ENCODE peak calls at places on chromosomes 12 and 14, in ten cellular contexts. U is CD8-positive, alpha-beta memory T cell; D is K562; S is GM23338; P is ovary; Q is CD8-positive, alpha-beta T cell; X is Peyer's patch; K is RWPE2; H is hepatocyte; W is small intestine. F is an unnamed sample.

GRCh38 chr12:44618960-44619359 is 257.2 kb downstream of the NELL2 start:
- DNase-seq in H (no peak), K (no peak), W (no peak), D (no peak), U (no peak), P (no peak), X (no peak), Q (no peak), S (no peak), F (no peak)

GRCh38 chr12:15443611-15444010 is 121.3 kb downstream of the PTPRO start:
- DNase-seq in P (no peak), Q (no peak), S (no peak), D (no peak), K (no peak), W (no peak), U (no peak), X (no peak), H (no peak), F (no peak)

GRCh38 chr12:71354871-71355270 is 84.7 kb upstream of the LGR5 start:
- DNase-seq in Q (no peak), W (no peak), K (no peak), U (no peak), H (no peak), D (no peak), X (no peak), P (no peak), S (peak; percentile 8), F (no peak)

GRCh38 chr14:35789651-35790050 is 19.4 kb downstream of the RALGAPA1 start:
- DNase-seq in W (no peak), K (no peak), P (no peak), Q (no peak), H (no peak), D (no peak), X (no peak), U (no peak), S (no peak), F (no peak)

GRCh38 chr12:68189766-68190700 is 30.5 kb upstream of the IFNG start:
- DNase-seq in S (no peak), X (no peak), Q (no peak), H (no peak), K (no peak), U (peak; percentile 39), P (no peak), D (no peak), W (peak; percentile 18), F (no peak)

GRCh38 chr12:125346361-125346760 is 281.1 kb downstream of the AACS start:
- DNase-seq in W (no peak), H (no peak), S (peak; percentile 73), D (no peak), Q (no peak), X (no peak), K (no peak), U (no peak), P (no peak), F (no peak)

GRCh38 chr12:11639463-11639862 is 10.0 kb upstream of the ETV6 start:
- DNase-seq in D (no peak), H (no peak), K (no peak), Q (no peak), P (no peak), W (no peak), S (no peak), U (no peak), X (no peak), F (no peak)

GRCh38 chr12:24280085-24280842 is 330.8 kb upstream of the SOX5 start:
- DNase-seq in X (no peak), U (no peak), Q (no peak), P (no peak), H (no peak), D (no peak), S (no peak), W (no peak), K (no peak), F (no peak)

GRCh38 chr12:43776498-43776897 is 17.7 kb downstream of the IRAK4 start:
- DNase-seq in Q (no peak), D (peak; percentile 39), K (no peak), H (peak; percentile 46), U (peak; percentile 25), P (no peak), W (peak; percentile 16), S (peak; percentile 71), X (no peak), F (no peak)

GRCh38 chr14:100078216-100078780 is 13.1 kb downstream of the EVL start:
- DNase-seq in P (no peak), K (no peak), W (no peak), U (no peak), H (no peak), D (no peak), X (no peak), S (no peak), Q (no peak), F (peak; percentile 15)
- H3K4me1 ChIP-seq in P (no peaks in the 10 kb centered on the region), K (peaks cover 11% of the 10 kb centered on the region), W (no peaks in the 10 kb centered on the region), U (peaks cover 96% of the 10 kb centered on the region), H (peaks cover 17% of the 10 kb centered on the region), D (peaks cover 31% of the 10 kb centered on the region), X (peaks cover 16% of the 10 kb centered on the region), S (peaks cover 4% of the 10 kb centered on the region), Q (peaks cover 95% of the 10 kb centered on the region), F (no peaks in the 10 kb centered on the region)

GRCh38 chr12:130947028-130947427 is 6.7 kb upstream of the ADGRD1 start:
- DNase-seq in U (no peak), X (no peak), Q (no peak), S (no peak), K (no peak), D (no peak), P (no peak), W (no peak), H (no peak), F (no peak)

GRCh38 chr12:130948751-130949150 is 5.0 kb upstream of the ADGRD1 start:
- DNase-seq in H (no peak), W (no peak), U (no peak), Q (no peak), D (no peak), P (no peak), S (no peak), K (no peak), X (no peak), F (no peak)

GRCh38 chr12:130949806-130950205 is 3.9 kb upstream of the ADGRD1 start:
- DNase-seq in K (no peak), P (no peak), W (no peak), H (no peak), X (no peak), D (no peak), S (no peak), Q (no peak), U (no peak), F (no peak)

GRCh38 chr12:130945793-130946492 is 7.8 kb upstream of the ADGRD1 start:
- DNase-seq in Q (no peak), H (no peak), U (no peak), P (peak; percentile 44), S (no peak), X (no peak), D (no peak), W (no peak), K (no peak), F (no peak)

DNA sequence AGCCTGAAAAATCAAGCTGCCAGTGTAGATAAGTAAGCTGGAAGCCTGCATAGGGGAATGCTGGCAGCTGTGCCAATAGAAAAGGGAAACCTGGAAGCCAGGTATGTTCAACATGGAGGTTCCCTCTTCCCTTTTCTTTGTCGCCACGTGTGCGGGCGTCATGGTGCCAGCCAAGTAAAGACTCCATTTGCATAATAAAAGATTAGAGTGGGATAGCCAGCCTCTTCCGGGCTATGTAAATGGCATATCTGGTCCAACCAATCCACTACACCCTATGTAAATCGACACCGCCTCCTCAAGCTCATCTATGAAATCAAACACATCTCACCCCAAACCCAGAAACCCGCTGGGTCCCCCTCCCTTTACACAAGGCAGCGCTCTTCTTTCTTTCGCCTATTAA is 5.6 kb upstream of the ADGRD1 start:
- DNase-seq in P (no peak), X (no peak), W (no peak), Q (no peak), D (peak; percentile 54), K (no peak), H (no peak), S (peak; percentile 94), U (no peak), F (no peak)
- H3K4me1 ChIP-seq in P (peaks cover 11% of the 10 kb centered on the region), X (no peaks in the 10 kb centered on the region), W (no peaks in the 10 kb centered on the region), Q (no peaks in the 10 kb centered on the region), D (peaks cover 15% of the 10 kb centered on the region), K (no peaks in the 10 kb centered on the region), H (peaks cover 18% of the 10 kb centered on the region), S (peaks cover 14% of the 10 kb centered on the region), U (no peaks in the 10 kb centered on the region), F (no peaks in the 10 kb centered on the region)

DNA sequence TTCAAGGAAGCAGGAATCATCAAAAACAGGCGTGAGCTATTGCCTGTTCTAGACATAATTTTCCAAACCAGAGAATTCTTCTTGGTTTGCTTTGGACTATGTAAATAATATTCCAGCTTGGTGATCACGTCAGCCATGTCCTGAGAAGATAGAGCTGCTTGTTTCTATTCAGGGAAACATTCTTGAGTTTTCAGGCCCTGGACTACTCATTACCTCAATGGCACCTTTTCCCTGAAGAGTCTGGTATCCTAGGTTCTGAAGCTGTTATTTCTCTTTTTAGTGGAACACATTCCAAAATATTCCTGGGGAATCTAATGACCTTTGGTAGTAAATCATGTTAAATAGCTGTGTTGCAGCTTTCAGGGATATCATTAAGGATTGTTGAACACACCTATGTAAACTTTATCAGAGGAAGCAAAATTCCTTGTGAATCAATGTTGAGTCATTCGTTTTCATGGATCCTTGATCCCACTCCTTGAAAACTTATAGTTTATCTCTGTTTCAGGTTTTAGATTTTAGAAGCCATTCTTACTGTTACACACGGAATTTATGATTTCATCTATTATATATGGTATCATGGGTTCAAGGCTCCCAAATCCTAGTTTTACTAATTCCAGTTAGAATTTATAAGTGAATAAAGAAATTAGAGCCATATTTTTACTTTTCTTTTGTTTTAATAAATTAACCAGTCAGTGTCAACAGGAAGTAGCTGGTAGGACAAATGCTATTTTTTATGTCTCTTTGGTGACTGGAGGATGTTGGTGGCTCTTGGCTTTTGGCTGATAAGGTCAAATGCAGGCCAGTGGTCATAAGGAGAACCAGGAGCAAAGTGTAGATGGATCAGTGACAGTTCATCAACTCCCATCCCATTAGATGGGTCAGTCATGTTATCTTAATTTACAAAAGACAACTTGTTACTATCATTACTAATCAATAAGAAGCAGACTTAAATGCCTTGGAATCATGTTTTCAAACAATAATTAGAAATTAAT is 380.1 kb downstream of the ZFP36L1 start:
- DNase-seq in W (peak; percentile 60), H (no peak), P (no peak), K (no peak), D (peak; percentile 38), S (no peak), U (no peak), Q (no peak), X (no peak), F (no peak)
- H3K4me1 ChIP-seq in W (no peaks in the 10 kb centered on the region), H (peaks cover 21% of the 10 kb centered on the region), P (peaks cover 24% of the 10 kb centered on the region), K (peaks cover 29% of the 10 kb centered on the region), D (no peaks in the 10 kb centered on the region), S (no peaks in the 10 kb centered on the region), U (peaks cover 9% of the 10 kb centered on the region), Q (peaks cover 13% of the 10 kb centered on the region), X (no peaks in the 10 kb centered on the region), F (no peaks in the 10 kb centered on the region)

DNA sequence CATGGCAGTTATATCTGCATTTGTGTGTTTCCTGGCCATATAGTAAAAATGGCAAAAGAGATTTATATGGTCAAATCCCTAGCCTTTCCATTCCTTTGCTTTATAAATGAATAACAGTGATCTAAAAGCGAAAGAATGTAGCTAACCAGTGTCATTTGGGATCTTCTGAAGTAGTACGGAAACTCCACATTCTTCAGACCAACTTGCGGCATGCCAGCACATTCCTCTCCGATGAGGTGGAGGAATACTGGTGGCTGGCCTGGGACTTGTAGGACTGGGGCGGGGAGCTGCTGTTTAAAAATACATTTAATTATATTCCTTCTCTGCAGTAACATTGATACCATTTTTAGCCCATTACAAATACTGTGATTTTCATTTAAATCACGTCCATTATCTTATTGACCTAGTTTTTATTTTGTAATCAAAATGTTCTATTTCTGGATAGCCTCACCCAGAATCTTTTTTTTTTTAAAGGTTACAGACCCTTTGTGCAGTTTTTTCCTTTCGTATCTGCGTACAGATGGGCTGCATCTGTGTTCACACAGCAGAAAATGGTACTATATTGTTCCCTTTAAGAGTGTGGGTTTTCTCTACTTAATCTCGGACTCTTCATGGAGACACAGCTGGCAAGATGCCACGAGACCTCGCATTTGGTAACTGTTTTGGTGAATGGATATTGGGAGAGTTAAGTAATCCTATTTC is 85.4 kb downstream of the SAMD4A start:
- DNase-seq in K (peak; percentile 95), D (no peak), H (peak; percentile 90), Q (no peak), W (no peak), P (peak; percentile 86), X (peak; percentile 34), S (peak; percentile 97), U (no peak), F (peak; percentile 44)
- H3K4me1 ChIP-seq in K (peaks cover 49% of the 10 kb centered on the region), D (no peaks in the 10 kb centered on the region), H (peaks cover 31% of the 10 kb centered on the region), Q (no peaks in the 10 kb centered on the region), W (no peaks in the 10 kb centered on the region), P (peaks cover 3% of the 10 kb centered on the region), X (no peaks in the 10 kb centered on the region), S (peaks cover 24% of the 10 kb centered on the region), U (no peaks in the 10 kb centered on the region), F (no peaks in the 10 kb centered on the region)